ENCODE peak calls at places on chromosomes 16 and 17, in ten cellular contexts. D, V, F, I, O, T, Y, J, X and N are unnamed samples.

GRCh38 chr17:13650096-13650675 is 48.5 kb upstream of the HS3ST3A1 start:
- DNase-seq in Y (no peak), V (no peak), J (no peak), D (no peak), X (no peak), T (no peak), F (no peak), I (no peak), O (no peak), N (no peak)

GRCh38 chr17:42895185-42895555 is 5.4 kb upstream of the G6PC1 start:
- DNase-seq in Y (peak), X (no peak), T (no peak), V (peak), I (no peak), F (no peak), O (no peak), J (peak), D (no peak), N (no peak)

GRCh38 chr17:77322534-77323412 is 182.0 kb downstream of the SEC14L1 start:
- DNase-seq in O (peak), T (no peak), X (no peak), I (no peak), D (no peak), J (peak), Y (peak), F (peak), V (peak), N (no peak)

GRCh38 chr16:27690604-27691003 is 140.7 kb downstream of the KATNIP start:
- DNase-seq in F (no peak), X (no peak), Y (no peak), V (peak), J (peak), D (peak), O (no peak), T (no peak), I (no peak), N (no peak)

GRCh38 chr16:85844169-85844481 is 44.6 kb downstream of the COX4I1 start:
- DNase-seq in F (no peak), D (no peak), I (no peak), T (no peak), X (no peak), O (no peak), Y (no peak), V (no peak), J (no peak), N (no peak)

GRCh38 chr16:17345043-17345442 is 125.7 kb downstream of the XYLT1 start:
- DNase-seq in F (peak), Y (no peak), V (peak), T (no peak), J (no peak), I (no peak), D (no peak), O (no peak), X (no peak), N (no peak)

GRCh38 chr17:74859439-74860228 is at the start of gene GRIN2C:
- DNase-seq in Y (no peak), X (peak), J (no peak), T (no peak), D (peak), O (peak), F (no peak), V (no peak), I (no peak), N (no peak)

GRCh38 chr16:11254913-11255736 is 879 bp downstream of the SOCS1 start:
- DNase-seq in F (no peak), Y (no peak), J (peak), D (peak), V (peak), O (peak), I (peak), T (peak), X (no peak), N (peak)

GRCh38 chr17:43217614-43218087 is 6.0 kb downstream of the TMEM106A start:
- DNase-seq in X (no peak), J (peak), V (no peak), Y (no peak), D (no peak), F (no peak), I (no peak), O (no peak), T (peak), N (no peak)